ENCODE peak calls at places on chromosomes 16 and 17, in ten cellular contexts. K, Y, B, N, M, W, G, Z, S and J are unnamed samples.

GRCh38 chr17:29246638-29247037 is at the start of gene CRYBA1:
- DNase-seq in K (no peak), Y (no peak), B (no peak), N (no peak), M (no peak), W (no peak), G (no peak), Z (no peak), S (no peak), J (no peak)

GRCh38 chr17:66506641-66507040 is 204.2 kb downstream of the PRKCA start:
- DNase-seq in K (no peak), Y (peak; percentile 83), B (no peak), N (no peak), M (no peak), W (no peak), G (no peak), Z (no peak), S (peak; percentile 71), J (no peak)

GRCh38 chr17:15270628-15271381 is 5.7 kb upstream of the PMP22 start:
- DNase-seq in K (no peak), Y (no peak), B (no peak), N (no peak), M (no peak), W (no peak), G (no peak), Z (no peak), S (no peak), J (peak; percentile 19)

GRCh38 chr17:2259769-2260536 is 43.6 kb downstream of the SMG6 start:
- DNase-seq in K (no peak), Y (peak; percentile 81), B (peak; percentile 71), N (no peak), M (no peak), W (no peak), G (no peak), Z (no peak), S (peak; percentile 80), J (no peak)

GRCh38 chr16:76114681-76115080 is 162.5 kb upstream of the CNTNAP4 start:
- DNase-seq in K (no peak), Y (no peak), B (no peak), N (no peak), M (peak; percentile 29), W (no peak), G (no peak), Z (no peak), S (no peak), J (no peak)

GRCh38 chr17:61836266-61837174 is 26.8 kb downstream of the BRIP1 start:
- DNase-seq in K (no peak), Y (peak; percentile 11), B (no peak), N (no peak), M (no peak), W (no peak), G (no peak), Z (no peak), S (no peak), J (no peak)

GRCh38 chr16:66427036-66427446 is at the start of gene BEAN1:
- DNase-seq in K (peak; percentile 46), Y (no peak), B (no peak), N (no peak), M (no peak), W (no peak), G (peak; percentile 45), Z (no peak), S (no peak), J (peak; percentile 35)

GRCh38 chr16:56419740-56420548 is 5.4 kb downstream of the AMFR start:
- DNase-seq in K (no peak), Y (no peak), B (no peak), N (no peak), M (no peak), W (no peak), G (no peak), Z (no peak), S (no peak), J (no peak)

GRCh38 chr17:78375401-78376079 is 2.9 kb upstream of the PGS1 start:
- DNase-seq in K (no peak), Y (peak; percentile 98), B (no peak), N (no peak), M (no peak), W (peak; percentile 75), G (no peak), Z (no peak), S (peak; percentile 97), J (peak; percentile 95)

GRCh38 chr17:55607736-55608341 is 96.6 kb upstream of the SMIM36 start:
- DNase-seq in K (no peak), Y (peak; percentile 71), B (no peak), N (no peak), M (peak; percentile 66), W (peak; percentile 65), G (peak; percentile 26), Z (no peak), S (peak; percentile 36), J (peak; percentile 93)

GRCh38 chr17:4187076-4187475 is 44.1 kb downstream of the CYB5D2 start:
- DNase-seq in K (no peak), Y (no peak), B (no peak), N (no peak), M (peak; percentile 54), W (no peak), G (no peak), Z (no peak), S (no peak), J (no peak)

GRCh38 chr16:89035698-89036570 is 57.7 kb upstream of the ACSF3 start:
- DNase-seq in K (no peak), Y (no peak), B (no peak), N (no peak), M (no peak), W (peak; percentile 25), G (no peak), Z (no peak), S (no peak), J (no peak)
- H3K4me3 ChIP-seq in K (no peak overlapping the region), Y (no peak overlapping the region), B (no peak overlapping the region), N (no peak overlapping the region), M (no peak overlapping the region), W (no peak overlapping the region), G (no peak overlapping the region), Z (no peak overlapping the region), S (no peak overlapping the region), J (no peak overlapping the region)

GRCh38 chr17:80361495-80362220 is 53.3 kb upstream of the ENDOV start:
- DNase-seq in K (peak; percentile 41), Y (no peak), B (peak; percentile 13), N (peak; percentile 27), M (peak; percentile 55), W (no peak), G (peak; percentile 70), Z (no peak), S (no peak), J (no peak)

GRCh38 chr17:80362428-80363119 is 52.4 kb upstream of the ENDOV start:
- DNase-seq in K (no peak), Y (peak; percentile 83), B (no peak), N (no peak), M (no peak), W (no peak), G (no peak), Z (peak; percentile 71), S (peak; percentile 29), J (no peak)

GRCh38 chr17:80358861-80359260 is 56.1 kb upstream of the ENDOV start:
- DNase-seq in K (no peak), Y (no peak), B (no peak), N (no peak), M (no peak), W (no peak), G (no peak), Z (no peak), S (no peak), J (no peak)

GRCh38 chr17:80359422-80360110 is 55.4 kb upstream of the ENDOV start:
- DNase-seq in K (no peak), Y (no peak), B (no peak), N (no peak), M (no peak), W (no peak), G (no peak), Z (no peak), S (no peak), J (no peak)

DNA sequence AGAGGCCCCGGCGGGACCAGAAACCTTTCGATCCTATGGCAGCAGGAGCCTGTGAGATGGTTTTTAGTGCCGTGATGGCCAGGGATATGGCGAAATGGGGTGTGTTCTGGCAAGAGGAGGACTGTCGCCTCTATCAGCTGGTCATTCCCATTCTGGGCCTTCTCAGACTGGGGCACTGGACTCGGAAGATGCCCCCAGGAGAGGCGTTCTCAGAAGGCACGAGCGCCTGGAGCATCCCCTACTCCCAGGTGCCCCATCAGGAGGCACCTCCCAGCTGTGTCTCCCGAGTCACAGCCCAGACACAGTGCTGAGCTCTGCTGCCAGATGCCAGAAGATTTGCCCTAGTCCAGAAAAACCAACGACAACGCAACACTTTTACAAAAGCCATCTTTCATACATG is 54.6 kb upstream of the ENDOV start:
- DNase-seq in K (no peak), Y (no peak), B (no peak), N (no peak), M (no peak), W (no peak), G (no peak), Z (no peak), S (no peak), J (no peak)
- H3K36me3 ChIP-seq in K (peaks cover 63% of the 10 kb centered on the region), Y (peaks cover 69% of the 10 kb centered on the region), B (peaks cover 82% of the 10 kb centered on the region), N (peaks cover 22% of the 10 kb centered on the region), M (peaks cover 61% of the 10 kb centered on the region), W (peaks cover 97% of the 10 kb centered on the region), G (peaks cover 90% of the 10 kb centered on the region), Z (peaks cover 95% of the 10 kb centered on the region), S (peaks cover 27% of the 10 kb centered on the region), J (peaks cover 83% of the 10 kb centered on the region)

DNA sequence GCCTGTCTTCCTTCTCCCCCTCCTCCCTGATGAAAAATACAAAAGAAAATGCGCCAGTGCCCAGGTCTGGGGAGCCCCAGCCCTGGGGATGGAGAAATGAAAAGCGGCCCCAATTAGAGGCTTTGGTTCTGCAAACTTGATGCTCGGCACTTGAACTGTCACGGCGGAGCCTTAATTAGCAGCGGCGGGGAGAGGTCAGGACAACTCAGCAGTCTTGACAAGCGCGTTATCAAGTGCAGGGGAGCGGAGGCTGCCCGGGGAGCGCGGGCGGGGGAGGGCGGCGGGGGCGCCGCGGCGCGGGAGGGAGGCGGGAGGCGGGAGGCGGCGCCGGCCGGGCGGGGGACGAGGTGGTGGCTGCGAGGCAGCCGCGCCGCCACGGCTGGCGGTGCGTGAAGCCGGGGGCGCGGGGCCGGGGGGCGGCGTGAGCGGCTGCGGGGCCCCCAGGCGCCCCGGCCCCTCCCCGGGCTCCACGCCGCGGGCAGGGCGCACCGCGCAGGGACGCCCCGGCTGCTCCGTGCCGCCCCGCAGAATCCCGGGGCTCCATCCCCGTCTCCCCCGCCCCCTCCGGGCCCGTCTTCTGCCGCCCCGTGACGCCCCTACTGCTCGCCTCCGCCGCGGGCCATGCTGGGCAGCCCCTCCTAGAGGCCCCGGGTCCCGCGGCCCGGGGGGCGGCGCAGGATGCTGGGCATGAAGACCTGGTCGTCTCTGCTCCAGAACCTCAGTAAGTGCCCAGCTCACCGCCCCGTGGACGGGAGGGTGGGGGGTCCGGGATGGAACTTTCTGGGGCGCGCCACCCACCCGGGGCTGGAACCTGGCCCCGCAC is 150.5 kb upstream of the GSE1 start:
- DNase-seq in K (peak; percentile 64), Y (no peak), B (no peak), N (peak; percentile 22), M (peak; percentile 28), W (no peak), G (peak; percentile 44), Z (no peak), S (no peak), J (no peak)
- H3K4me3 ChIP-seq in K (peak overlapping the region; percentile 11), Y (no peak overlapping the region), B (peak overlapping the region; percentile 67), N (no peak overlapping the region), M (peak overlapping the region; percentile 35), W (peak overlapping the region; percentile 34), G (peak overlapping the region; percentile 54), Z (no peak overlapping the region), S (no peak overlapping the region), J (no peak overlapping the region)

DNA sequence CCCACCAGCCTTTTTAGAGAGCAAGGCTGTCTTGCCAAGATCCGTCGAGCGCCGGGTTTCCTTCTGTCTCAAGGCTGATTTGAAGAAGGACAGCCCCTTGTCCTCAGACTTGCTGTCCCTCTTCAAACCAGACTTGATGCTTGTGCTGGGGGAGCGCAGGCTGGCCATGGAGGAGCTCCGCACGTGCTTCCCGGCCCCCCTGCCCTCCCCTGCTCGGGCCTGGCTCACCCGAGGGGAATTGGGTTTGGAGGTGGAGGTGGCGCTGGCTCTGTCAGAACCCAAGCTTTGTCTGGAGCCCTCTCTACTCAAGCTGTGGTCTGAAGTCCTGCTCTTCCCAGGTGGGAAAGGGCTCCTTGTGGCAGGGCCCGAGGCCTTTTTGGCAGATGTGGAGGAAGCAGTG is 80.9 kb downstream of the USP31 start:
- DNase-seq in K (no peak), Y (no peak), B (no peak), N (no peak), M (no peak), W (no peak), G (no peak), Z (no peak), S (no peak), J (no peak)
- H3K36me3 ChIP-seq in K (peaks cover 31% of the 10 kb centered on the region), Y (peaks cover 13% of the 10 kb centered on the region), B (no peaks in the 10 kb centered on the region), N (peaks cover 39% of the 10 kb centered on the region), M (peaks cover 53% of the 10 kb centered on the region), W (peaks cover 53% of the 10 kb centered on the region), G (peaks cover 51% of the 10 kb centered on the region), Z (peaks cover 25% of the 10 kb centered on the region), S (peaks cover 14% of the 10 kb centered on the region), J (peaks cover 46% of the 10 kb centered on the region)